ENCODE peak calls at places on chromosome 4, in nine cellular contexts. Z is foreskin fibroblast, V is colonic mucosa, P is suprapubic skin, M is cardiac fibroblast, W is WTC11, G is tibial artery, B is coronary artery, F is cardiac muscle cell. R is an unnamed sample.

GRCh38 chr4:11765849-11766453 is 337.3 kb upstream of the HS3ST1 start:
- DNase-seq in Z (peak), V (peak), P (no peak), M (peak), W (peak), G (no peak), B (no peak), F (peak), R (no peak)

GRCh38 chr4:71333960-71334951 is 4.6 kb upstream of the SLC4A4 start:
- DNase-seq in Z (no peak), V (no peak), P (no peak), M (peak), W (no peak), G (no peak), B (no peak), F (no peak), R (peak)

GRCh38 chr4:133869486-133869885 is 332.1 kb downstream of the PABPC4L start:
- DNase-seq in Z (no peak), V (no peak), P (no peak), M (peak), W (no peak), G (no peak), B (no peak), F (no peak), R (no peak)

GRCh38 chr4:41257257-41257900 is 651 bp downstream of the UCHL1 start:
- DNase-seq in Z (no peak), V (peak), P (no peak), M (peak), W (peak), G (peak), B (peak), F (peak), R (peak)

GRCh38 chr4:165151734-165152133 is 39.1 kb upstream of the TMEM192 start:
- DNase-seq in Z (no peak), V (no peak), P (no peak), M (no peak), W (no peak), G (no peak), B (no peak), F (no peak), R (no peak)

GRCh38 chr4:84565951-84566350 is 17.0 kb upstream of the CDS1 start:
- DNase-seq in Z (no peak), V (no peak), P (no peak), M (no peak), W (peak), G (no peak), B (no peak), F (no peak), R (no peak)

GRCh38 chr4:99052902-99053301 is 35.7 kb downstream of the ADH5 start:
- DNase-seq in Z (peak), V (no peak), P (no peak), M (no peak), W (no peak), G (no peak), B (no peak), F (no peak), R (no peak)

GRCh38 chr4:867526-868250 is 41.8 kb upstream of the CPLX1 start:
- DNase-seq in Z (no peak), V (no peak), P (no peak), M (no peak), W (no peak), G (no peak), B (no peak), F (no peak), R (no peak)

GRCh38 chr4:42302348-42302747 is 94.9 kb upstream of the SHISA3 start:
- DNase-seq in Z (no peak), V (peak), P (no peak), M (peak), W (peak), G (no peak), B (no peak), F (peak), R (no peak)

GRCh38 chr4:8276358-8277240 is 7.0 kb downstream of the HTRA3 start:
- DNase-seq in Z (peak), V (no peak), P (no peak), M (peak), W (no peak), G (no peak), B (no peak), F (no peak), R (no peak)

GRCh38 chr4:64756016-64756415 is 346.8 kb upstream of the TECRL start:
- DNase-seq in Z (no peak), V (no peak), P (no peak), M (no peak), W (no peak), G (no peak), B (no peak), F (no peak), R (no peak)

GRCh38 chr4:113646456-113646809 is 115.1 kb downstream of the CAMK2D start:
- DNase-seq in Z (peak), V (peak), P (no peak), M (peak), W (peak), G (no peak), B (no peak), F (peak), R (no peak)

GRCh38 chr4:69896530-69897116 is 34.2 kb upstream of the CSN1S1 start:
- DNase-seq in Z (no peak), V (no peak), P (no peak), M (peak), W (no peak), G (no peak), B (no peak), F (peak), R (no peak)

GRCh38 chr4:23039813-23040212 is 347.1 kb downstream of the GBA3 start:
- DNase-seq in Z (no peak), V (no peak), P (no peak), M (no peak), W (no peak), G (no peak), B (no peak), F (no peak), R (no peak)

GRCh38 chr4:27218013-27218412 is 357.4 kb downstream of the STIM2 start:
- DNase-seq in Z (peak), V (no peak), P (no peak), M (no peak), W (no peak), G (no peak), B (no peak), F (no peak), R (peak)

GRCh38 chr4:188714907-188715306 is 575.7 kb downstream of the TRIML1 start:
- DNase-seq in Z (peak), V (no peak), P (no peak), M (peak), W (no peak), G (no peak), B (no peak), F (no peak), R (no peak)

GRCh38 chr4:20337261-20337664 is 85.6 kb downstream of the SLIT2 start:
- DNase-seq in Z (no peak), V (no peak), P (no peak), M (no peak), W (no peak), G (no peak), B (no peak), F (no peak), R (no peak)

GRCh38 chr4:25986807-25987206 is 72.8 kb downstream of the SMIM20 start:
- DNase-seq in Z (no peak), V (no peak), P (no peak), M (no peak), W (no peak), G (no peak), B (no peak), F (no peak), R (no peak)

GRCh38 chr4:94621491-94622080 is 136.2 kb upstream of the BMPR1B start:
- DNase-seq in Z (peak), V (peak), P (no peak), M (peak), W (no peak), G (no peak), B (no peak), F (peak), R (peak)

GRCh38 chr4:173199553-173199952 is 30.9 kb downstream of the GALNT7 start:
- DNase-seq in Z (no peak), V (no peak), P (no peak), M (no peak), W (no peak), G (no peak), B (no peak), F (no peak), R (no peak)

GRCh38 chr4:184803133-184803532 is 22.6 kb downstream of the ACSL1 start:
- DNase-seq in Z (no peak), V (no peak), P (no peak), M (no peak), W (no peak), G (no peak), B (no peak), F (no peak), R (no peak)

GRCh38 chr4:55184600-55185523 is 59.5 kb upstream of the KDR start:
- DNase-seq in Z (peak), V (peak), P (no peak), M (peak), W (peak), G (no peak), B (no peak), F (peak), R (no peak)

GRCh38 chr4:3042226-3042625 is 32.1 kb downstream of the HTT-AS start:
- DNase-seq in Z (no peak), V (no peak), P (no peak), M (no peak), W (no peak), G (no peak), B (no peak), F (no peak), R (no peak)
- TF ChIP-seq CTCF in Z (no peak), V (no peak), P (no peak), M (no peak), W (no peak), G (no peak), B (no peak), F (no peak), R (no peak)

DNA sequence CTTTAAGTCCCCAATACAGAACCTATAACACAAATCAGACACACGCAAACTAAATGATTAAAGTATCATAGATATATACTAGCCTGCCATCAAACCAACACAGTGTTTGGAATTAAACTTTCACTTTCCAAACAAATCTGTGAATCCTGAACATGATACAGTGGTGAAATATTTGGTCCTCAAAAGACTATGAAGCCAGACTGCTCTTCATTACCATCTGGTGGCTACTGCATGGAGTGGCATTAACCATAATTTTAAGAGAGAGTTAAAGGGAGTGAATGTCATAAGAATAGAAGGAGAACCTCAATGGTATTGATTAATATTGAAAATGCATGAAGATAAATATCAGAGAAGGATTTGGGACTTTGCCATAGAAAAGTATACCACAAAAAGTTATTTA is 9.2 kb upstream of the GABRA4 start:
- DNase-seq in Z (no peak), V (no peak), P (no peak), M (peak), W (no peak), G (no peak), B (no peak), F (no peak), R (peak)
- TF ChIP-seq CTCF in Z (no peak), V (no peak), P (no peak), M (peak), W (no peak), G (no peak), B (peak), F (peak), R (peak)

GRCh38 chr4:110061101-110061500 is 137.3 kb downstream of the ELOVL6 start:
- DNase-seq in Z (no peak), V (no peak), P (no peak), M (no peak), W (no peak), G (no peak), B (no peak), F (no peak), R (no peak)
- TF ChIP-seq CTCF in Z (no peak), V (no peak), P (no peak), M (no peak), W (no peak), G (no peak), B (no peak), F (no peak), R (no peak)

DNA sequence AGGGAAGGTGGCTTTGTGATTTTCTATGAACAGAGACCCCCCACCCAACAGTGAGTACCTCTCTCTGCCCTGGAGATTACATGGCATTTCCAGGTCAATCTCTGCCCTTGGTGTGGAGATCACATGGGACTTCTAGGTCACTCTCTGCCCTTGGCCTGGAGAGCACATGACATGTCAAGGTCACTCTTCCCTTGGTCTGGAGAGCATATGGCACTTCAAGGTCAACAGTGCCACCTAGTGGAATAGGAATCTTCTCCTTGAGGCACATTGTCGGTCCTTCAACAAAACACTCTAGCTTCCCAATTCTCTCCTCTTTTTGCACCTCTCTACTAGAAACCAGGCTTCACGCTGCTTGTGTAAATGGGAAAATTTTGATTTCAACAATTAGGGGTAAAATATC is 66.2 kb upstream of the TACR3 start:
- DNase-seq in Z (peak), V (no peak), P (no peak), M (peak), W (peak), G (no peak), B (no peak), F (peak), R (peak)
- TF ChIP-seq CTCF in Z (peak), V (no peak), P (no peak), M (peak), W (peak), G (no peak), B (no peak), F (peak), R (peak)

DNA sequence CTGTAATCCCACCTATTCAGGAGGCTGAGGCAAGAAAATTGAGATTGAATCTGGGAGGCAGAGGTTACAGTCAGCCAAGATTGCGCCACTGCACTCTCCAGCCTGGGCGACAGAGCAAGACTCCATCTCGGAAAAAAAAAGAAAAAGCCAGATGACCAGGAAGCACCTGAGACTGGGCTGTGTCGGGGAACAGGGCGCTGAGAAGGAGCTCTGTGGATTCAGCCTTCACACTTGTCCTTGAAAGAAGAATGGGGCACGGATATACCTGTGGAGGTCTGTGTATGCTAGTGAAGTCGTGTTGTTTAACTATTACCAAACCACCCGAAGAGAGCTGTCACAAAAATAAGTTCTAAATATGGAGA is 39.3 kb upstream of the TADA2B start:
- DNase-seq in Z (no peak), V (no peak), P (no peak), M (no peak), W (no peak), G (no peak), B (no peak), F (no peak), R (no peak)
- TF ChIP-seq CTCF in Z (no peak), V (no peak), P (no peak), M (no peak), W (no peak), G (no peak), B (no peak), F (no peak), R (no peak)

DNA sequence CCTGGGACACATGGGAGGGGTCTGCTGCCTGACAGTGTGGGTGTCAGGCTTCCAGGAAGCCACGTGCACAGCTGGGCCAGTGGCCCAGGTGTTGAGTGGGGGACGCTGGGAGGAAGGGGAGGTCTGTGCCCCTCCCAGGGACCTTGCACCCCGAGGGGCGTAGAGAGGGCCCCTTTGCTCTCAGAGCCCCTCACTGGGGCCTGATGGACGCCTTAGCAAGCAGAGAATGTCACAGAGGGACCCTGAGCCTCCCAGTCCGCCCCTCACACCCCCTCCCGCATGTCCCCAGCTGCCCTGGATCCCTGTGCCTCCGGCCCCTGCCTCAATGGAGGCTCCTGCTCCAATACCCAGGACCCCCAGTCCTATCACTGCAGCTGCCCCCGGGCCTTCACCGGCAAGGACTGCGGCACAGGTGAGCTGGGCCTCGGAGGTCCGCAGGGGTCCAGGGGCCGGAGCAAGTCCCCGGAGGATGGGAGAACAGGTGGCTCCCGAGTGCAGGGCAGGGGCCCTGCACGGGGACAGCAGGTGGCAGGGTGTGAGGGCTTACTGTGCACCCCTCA is 2.1 kb downstream of the HGFAC start:
- DNase-seq in Z (no peak), V (no peak), P (no peak), M (no peak), W (no peak), G (no peak), B (no peak), F (no peak), R (no peak)
- TF ChIP-seq CTCF in Z (no peak), V (no peak), P (no peak), M (no peak), W (no peak), G (no peak), B (no peak), F (no peak), R (no peak)

GRCh38 chr4:91734682-91735081 is 569.1 kb upstream of the GRID2 start:
- DNase-seq in Z (no peak), V (no peak), P (no peak), M (peak), W (no peak), G (no peak), B (no peak), F (no peak), R (no peak)
- TF ChIP-seq CTCF in Z (no peak), V (peak), P (no peak), M (no peak), W (no peak), G (no peak), B (no peak), F (peak), R (no peak)

DNA sequence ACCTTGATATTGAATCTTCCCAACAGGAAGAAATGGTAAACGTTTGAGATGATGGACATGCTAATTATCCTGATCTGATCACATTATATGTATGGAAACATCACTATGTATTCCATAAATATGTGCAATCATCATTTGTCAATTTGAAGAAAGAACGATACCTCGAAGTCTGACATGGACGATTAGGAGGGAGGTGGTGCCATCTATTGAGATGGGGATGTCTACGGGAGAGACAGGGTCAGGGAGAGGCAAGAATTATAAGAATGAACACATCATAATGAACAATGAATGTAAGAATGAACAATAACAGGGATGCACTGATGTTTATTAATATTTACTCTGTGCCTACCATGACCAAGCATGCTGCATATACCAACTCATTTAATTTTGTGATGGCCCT is 93.7 kb upstream of the SOD3 start:
- DNase-seq in Z (no peak), V (no peak), P (no peak), M (no peak), W (no peak), G (no peak), B (no peak), F (no peak), R (no peak)
- TF ChIP-seq CTCF in Z (no peak), V (no peak), P (no peak), M (no peak), W (no peak), G (no peak), B (no peak), F (no peak), R (no peak)